ENCODE peak calls at places on chromosomes 4 and X, in five cellular contexts. T is small intestine, H is fibroblast of lung, M is Panc1, G is astrocyte. D is an unnamed sample. For H3K27me3, H3K4me1 and H3K36me3, the result is how much of the 10 kb centered on the place peaks cover.

GRCh38 chr4:26594778-26595177 is 10.9 kb downstream of the TBC1D19 start:
- DNase-seq in T (no peak), M (no peak), G (peak), H (no peak), D (no peak)

GRCh38 chrX:138711399-138712347 is at the start of gene FGF13:
- DNase-seq in T (peak), H (peak), G (no peak), M (no peak), D (no peak)

GRCh38 chr4:167544391-167544790 is 310.1 kb upstream of the SPOCK3 start:
- DNase-seq in T (no peak), H (no peak), G (peak), M (no peak), D (no peak)

GRCh38 chr4:68180858-68181531 is 51.3 kb upstream of the TMPRSS11F start:
- DNase-seq in H (no peak), T (no peak), G (peak), M (no peak), D (no peak)

GRCh38 chr4:105933083-105933482 is 37.8 kb downstream of the NPNT start:
- DNase-seq in H (no peak), T (no peak), M (no peak), G (no peak), D (no peak)

GRCh38 chrX:41499984-41500383 is 52.8 kb downstream of the NYX start:
- DNase-seq in M (no peak), H (no peak), T (no peak), G (no peak), D (no peak)

GRCh38 chrX:8319359-8319758 is 145.3 kb upstream of the VCX3B start:
- DNase-seq in G (no peak), T (no peak), M (no peak), H (no peak), D (no peak)

GRCh38 chrX:19774905-19775304 is 112.5 kb downstream of the SH3KBP1 start:
- DNase-seq in M (no peak), T (no peak), G (no peak), H (no peak), D (no peak)

GRCh38 chr4:157223446-157223845 is 2.9 kb downstream of the GRIA2 start:
- DNase-seq in T (no peak), H (no peak), M (no peak), G (no peak), D (no peak)
- H3K27me3 ChIP-seq in T (under half), H (under half), M (under half), G (under half), D (under half)

DNA sequence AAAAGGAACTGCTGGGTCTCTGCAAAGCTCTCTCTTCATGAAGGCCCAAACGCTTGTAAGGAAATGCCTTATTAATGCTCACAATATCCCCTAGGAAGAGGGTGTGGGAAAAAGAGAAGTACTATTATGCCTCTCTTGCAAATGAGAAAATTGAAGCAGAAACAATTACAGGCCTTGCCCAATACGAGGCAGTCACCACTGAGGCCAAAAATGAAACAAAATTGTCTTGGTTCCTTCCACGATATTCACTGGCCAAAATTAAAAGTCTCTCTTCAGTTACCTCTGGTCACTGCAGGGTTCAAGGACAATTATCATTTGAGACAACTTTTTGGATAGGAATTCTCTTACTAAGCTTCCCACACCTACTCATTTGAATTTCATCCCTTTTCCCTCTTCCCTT is 3.1 kb downstream of the SCARB2 start:
- DNase-seq in T (no peak), G (no peak), M (no peak), H (no peak), D (no peak)
- H3K4me1 ChIP-seq in T (under half), G (under half), M (under half), H (under half), D (under half)

GRCh38 chr4:94244829-94245185 is 37.1 kb downstream of the SMARCAD1 start:
- DNase-seq in T (no peak), M (no peak), H (no peak), G (no peak), D (no peak)

GRCh38 chr4:94240384-94240783 is 32.7 kb downstream of the SMARCAD1 start:
- DNase-seq in T (no peak), G (no peak), M (no peak), H (no peak), D (no peak)

GRCh38 chr4:94244087-94244828 is 36.6 kb downstream of the SMARCAD1 start:
- DNase-seq in M (no peak), T (no peak), G (no peak), H (no peak), D (no peak)
- H3K36me3 ChIP-seq in M (under half), T (under half), G (half or more), H (under half), D (half or more)

GRCh38 chr4:139950568-139950967 is 203.4 kb downstream of the MAML3 start:
- DNase-seq in G (peak), H (no peak), T (peak), M (no peak), D (no peak)

GRCh38 chr4:139954512-139954911 is 199.5 kb downstream of the MAML3 start:
- DNase-seq in H (no peak), G (no peak), T (no peak), M (no peak), D (no peak)

GRCh38 chr4:139955600-139955999 is 198.4 kb downstream of the MAML3 start:
- DNase-seq in T (no peak), H (no peak), M (no peak), G (no peak), D (no peak)

GRCh38 chr4:139956436-139957107 is 197.4 kb downstream of the MAML3 start:
- DNase-seq in H (peak), M (no peak), T (no peak), G (peak), D (no peak)

DNA sequence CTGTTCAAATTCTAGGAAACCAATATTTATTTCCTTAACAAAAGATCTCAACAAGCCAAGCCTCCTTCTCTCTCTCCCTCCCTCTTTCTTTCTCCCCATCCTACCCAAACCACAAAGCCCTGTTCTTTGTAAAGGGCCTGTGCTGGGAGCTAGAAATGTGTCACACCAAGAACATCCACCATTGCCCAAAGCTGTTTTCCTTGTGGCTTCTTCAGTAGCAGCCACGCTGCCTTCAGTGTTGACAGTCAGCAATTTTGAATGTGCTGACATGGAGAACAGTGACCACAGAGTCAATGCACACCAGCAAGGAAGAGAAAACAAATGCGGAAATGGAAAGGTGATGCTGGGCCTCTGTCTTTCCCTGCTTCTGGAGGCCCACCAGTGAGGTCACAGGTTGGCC is 202.9 kb downstream of the MAML3 start:
- DNase-seq in T (no peak), M (no peak), H (no peak), G (peak), D (no peak)
- H3K27me3 ChIP-seq in T (under half), M (under half), H (under half), G (under half), D (under half)

GRCh38 chrX:133972916-133973315 is 12.5 kb downstream of the GPC3 start:
- DNase-seq in M (no peak), G (no peak), T (no peak), H (no peak), D (no peak)
- H3K4me1 ChIP-seq in M (under half), G (under half), T (under half), H (under half), D (under half)

D was measured in CD4-positive, CD25-positive, alpha-beta regulatory T cell.